ENCODE peak calls at places on chromosomes 12 and 14, in nine cellular contexts. N, Q, D, J, S, T, C, A and P are unnamed samples.

GRCh38 chr12:114729731-114730130 is 45.8 kb upstream of the TBX3 start:
- DNase-seq in D (no peak), C (no peak), S (peak), J (no peak), T (peak), Q (no peak), A (no peak), N (no peak), P (peak)

GRCh38 chr12:29350080-29350479 is 30.9 kb downstream of the ERGIC2 start:
- DNase-seq in S (peak), D (no peak), A (peak), T (peak), J (peak), N (no peak), C (peak), Q (no peak), P (peak)

GRCh38 chr12:106883421-106883820 is 72.3 kb upstream of the TMEM263 start:
- DNase-seq in D (no peak), C (no peak), A (no peak), J (no peak), T (peak), S (no peak), Q (no peak), N (no peak), P (no peak)

GRCh38 chr12:29742646-29743045 is 41.1 kb downstream of the TMTC1 start:
- DNase-seq in Q (no peak), J (no peak), A (no peak), S (no peak), T (no peak), C (no peak), D (no peak), N (no peak), P (no peak)

GRCh38 chr14:29475641-29476040 is 452.0 kb downstream of the PRKD1 start:
- DNase-seq in A (no peak), T (no peak), N (no peak), D (no peak), S (no peak), C (no peak), Q (no peak), J (no peak), P (peak)

GRCh38 chr12:16606201-16606849 is 363 bp upstream of the LMO3 start:
- DNase-seq in T (peak), A (peak), Q (no peak), D (no peak), S (no peak), C (no peak), J (no peak), N (peak), P (no peak)

GRCh38 chr14:101294136-101294535 is 267.2 kb upstream of the DIO3 start:
- DNase-seq in Q (no peak), S (no peak), N (no peak), A (no peak), C (no peak), D (no peak), J (no peak), T (no peak), P (no peak)

GRCh38 chr12:76341436-76342030 is 6.7 kb downstream of the BBS10 start:
- DNase-seq in D (no peak), J (no peak), N (no peak), C (no peak), Q (no peak), A (no peak), T (peak), S (no peak), P (no peak)

GRCh38 chr12:123829561-123829960 is 67.5 kb downstream of the DNAH10 start:
- DNase-seq in S (no peak), D (no peak), Q (no peak), T (peak), C (no peak), A (no peak), N (no peak), J (no peak), P (no peak)

GRCh38 chr12:122884860-122885259 is 11.1 kb downstream of the VPS37B start:
- DNase-seq in T (peak), A (no peak), N (no peak), J (no peak), D (no peak), Q (no peak), C (no peak), S (no peak), P (no peak)

GRCh38 chr14:44396226-44396625 is 110.9 kb downstream of the FSCB start:
- DNase-seq in J (no peak), N (no peak), D (no peak), T (no peak), C (no peak), Q (no peak), S (no peak), A (no peak), P (no peak)

GRCh38 chr14:76771432-76771980 is 10.2 kb downstream of the VASH1 start:
- DNase-seq in C (no peak), A (no peak), N (no peak), D (no peak), J (no peak), S (no peak), T (no peak), Q (no peak), P (no peak)

GRCh38 chr14:68574461-68574860 is 218.4 kb downstream of the ZFP36L1 start:
- DNase-seq in T (no peak), S (no peak), D (no peak), Q (no peak), A (no peak), J (no peak), N (no peak), C (no peak), P (no peak)

GRCh38 chr14:86838363-86838762 is 1154.6 kb downstream of the GALC start:
- DNase-seq in T (peak), A (peak), S (no peak), J (no peak), D (no peak), C (no peak), Q (no peak), N (peak), P (no peak)

GRCh38 chr12:2443766-2444165 is 351.0 kb upstream of the FKBP4 start:
- DNase-seq in C (no peak), N (no peak), A (no peak), J (no peak), Q (no peak), S (no peak), D (no peak), T (peak), P (no peak)

GRCh38 chr14:61477845-61478438 is 156.6 kb downstream of the PRKCH start:
- DNase-seq in C (no peak), J (no peak), A (peak), N (peak), T (peak), D (no peak), Q (peak), S (no peak), P (no peak)

GRCh38 chr14:26255213-26255612 is 342.6 kb downstream of the NOVA1 start:
- DNase-seq in J (no peak), C (no peak), S (no peak), T (peak), N (no peak), A (peak), Q (no peak), D (no peak), P (no peak)

GRCh38 chr14:100636559-100636958 is 49.3 kb upstream of the BEGAIN start:
- DNase-seq in A (no peak), J (no peak), N (no peak), T (no peak), S (no peak), D (no peak), Q (no peak), C (no peak), P (no peak)

GRCh38 chr12:29681996-29682534 is 101.7 kb downstream of the TMTC1 start:
- DNase-seq in C (no peak), T (peak), S (no peak), J (no peak), A (no peak), Q (no peak), D (no peak), N (no peak), P (no peak)

GRCh38 chr14:75307700-75308379 is 29.2 kb downstream of the FOS start:
- DNase-seq in T (peak), J (no peak), Q (peak), S (no peak), C (no peak), A (peak), N (peak), D (peak), P (no peak)

GRCh38 chr12:51915951-51916350 is 8.6 kb downstream of the ACVRL1 start:
- DNase-seq in D (no peak), C (no peak), Q (no peak), J (no peak), T (no peak), A (no peak), N (no peak), S (no peak), P (no peak)

GRCh38 chr12:25591132-25591531 is 38.0 kb upstream of the LMNTD1 start:
- DNase-seq in C (no peak), N (no peak), T (peak), A (peak), J (no peak), S (no peak), D (no peak), Q (no peak), P (no peak)

GRCh38 chr14:46250113-46250703 is 401.4 kb downstream of the RPL10L start:
- DNase-seq in J (peak), N (peak), C (no peak), S (no peak), T (peak), Q (no peak), D (peak), A (peak), P (no peak)

GRCh38 chr12:113940357-113940756 is 25.8 kb downstream of the RBM19 start:
- DNase-seq in D (no peak), A (no peak), Q (no peak), C (no peak), N (no peak), J (no peak), S (no peak), T (no peak), P (no peak)

GRCh38 chr12:132638541-132639408 is 20.2 kb downstream of the P2RX2 start:
- DNase-seq in A (peak), J (no peak), Q (no peak), N (no peak), T (peak), D (peak), S (peak), C (peak), P (peak)

GRCh38 chr12:120215357-120215735 is 14.4 kb upstream of the RPLP0 start:
- DNase-seq in J (no peak), N (no peak), Q (no peak), T (no peak), S (no peak), D (no peak), C (no peak), A (no peak), P (no peak)

GRCh38 chr12:50569876-50570275 is 65.1 kb downstream of the DIP2B start:
- DNase-seq in Q (no peak), A (no peak), D (no peak), S (no peak), N (no peak), T (peak), J (no peak), C (no peak), P (no peak)

GRCh38 chr12:27821259-27821973 is 41.4 kb upstream of the MANSC4 start:
- DNase-seq in S (no peak), C (peak), N (peak), Q (no peak), D (peak), J (peak), A (peak), T (peak), P (peak)

GRCh38 chr14:99401196-99401595 is 79.5 kb downstream of the SETD3 start:
- DNase-seq in C (no peak), J (no peak), T (no peak), A (no peak), D (no peak), S (no peak), N (no peak), Q (no peak), P (no peak)

GRCh38 chr12:87020071-87020470 is 763.9 kb upstream of the MGAT4C start:
- DNase-seq in Q (no peak), C (no peak), D (no peak), N (no peak), T (no peak), S (no peak), A (peak), J (no peak), P (no peak)

GRCh38 chr14:64758711-64759554 is 54.7 kb downstream of the PLEKHG3 start:
- DNase-seq in S (peak), A (no peak), D (no peak), C (peak), J (no peak), T (peak), N (no peak), Q (no peak), P (peak)

GRCh38 chr12:131795688-131796410 is 32.3 kb upstream of the MMP17 start:
- DNase-seq in T (no peak), A (no peak), N (no peak), J (no peak), S (no peak), C (no peak), D (no peak), Q (no peak), P (no peak)

GRCh38 chr12:27896419-27896990 is 76.0 kb downstream of the PTHLH start:
- DNase-seq in Q (no peak), A (no peak), J (no peak), D (no peak), S (no peak), T (no peak), N (peak), C (no peak), P (no peak)

GRCh38 chr14:75566752-75567151 is 11.7 kb upstream of the FLVCR2 start:
- DNase-seq in T (no peak), J (no peak), S (no peak), D (no peak), Q (no peak), N (no peak), A (no peak), C (no peak), P (no peak)

GRCh38 chr14:74457511-74457910 is 31.5 kb upstream of the SYNDIG1L start:
- DNase-seq in S (no peak), C (no peak), J (no peak), Q (no peak), D (no peak), N (no peak), A (no peak), T (no peak), P (no peak)

GRCh38 chr12:46413368-46413767 is 40.8 kb upstream of the SLC38A2 start:
- DNase-seq in C (no peak), N (no peak), S (no peak), D (no peak), A (no peak), J (no peak), T (no peak), Q (no peak), P (no peak)

GRCh38 chr12:66077542-66077941 is 53.0 kb downstream of the LLPH start:
- DNase-seq in D (no peak), T (no peak), C (no peak), Q (no peak), S (no peak), A (no peak), N (no peak), J (no peak), P (no peak)

GRCh38 chr14:94770251-94770749 is 387 bp upstream of the GSC start:
- DNase-seq in T (peak), Q (no peak), N (no peak), D (no peak), J (no peak), A (no peak), S (no peak), C (no peak), P (no peak)

GRCh38 chr12:116012757-116013156 is 264.7 kb downstream of the MED13L start:
- DNase-seq in S (no peak), J (no peak), Q (no peak), A (no peak), D (no peak), C (no peak), N (no peak), T (no peak), P (no peak)
- H3K4me3 ChIP-seq in S (no peak), J (no peak), Q (no peak), A (no peak), D (no peak), C (no peak), N (no peak), T (no peak), P (no peak)

GRCh38 chr12:6376965-6377666 is 1.8 kb upstream of the SCNN1A start:
- DNase-seq in N (no peak), T (no peak), C (no peak), J (no peak), A (no peak), S (no peak), Q (no peak), D (no peak), P (no peak)

GRCh38 chr12:6375269-6376078 is at the start of gene SCNN1A:
- DNase-seq in A (no peak), Q (peak), J (no peak), D (no peak), S (no peak), N (no peak), C (no peak), T (no peak), P (no peak)

GRCh38 chr12:6378709-6379427 is 3.5 kb upstream of the SCNN1A start:
- DNase-seq in N (no peak), D (no peak), A (peak), C (no peak), T (no peak), S (no peak), Q (no peak), J (no peak), P (no peak)

GRCh38 chr12:6376079-6376941 is 947 bp upstream of the SCNN1A start:
- DNase-seq in T (peak), Q (peak), J (no peak), A (peak), D (peak), C (no peak), N (no peak), S (no peak), P (no peak)

DNA sequence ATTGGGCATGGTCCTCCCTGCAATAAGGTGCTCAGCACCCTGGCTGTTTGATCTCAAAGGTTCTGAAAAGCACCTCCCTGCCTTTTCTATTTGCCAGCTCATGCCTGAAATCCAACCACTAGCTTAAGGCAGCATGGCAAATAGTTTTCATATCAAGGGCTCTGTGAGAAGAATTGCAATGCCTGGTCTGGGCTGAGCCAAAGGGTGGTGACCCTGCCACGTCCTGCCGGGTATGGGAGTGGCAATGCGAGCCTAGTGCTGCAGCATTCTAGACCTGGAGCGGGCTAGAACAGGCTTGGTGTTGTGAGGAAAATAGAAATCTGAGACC is 2.3 kb upstream of the SCNN1A start:
- DNase-seq in Q (no peak), N (no peak), T (no peak), S (no peak), J (no peak), A (no peak), C (no peak), D (no peak), P (no peak)
- TF ChIP-seq CTCF in Q (no peak), N (no peak), T (no peak), S (no peak), J (no peak), A (no peak), C (no peak), D (no peak), P (no peak)

DNA sequence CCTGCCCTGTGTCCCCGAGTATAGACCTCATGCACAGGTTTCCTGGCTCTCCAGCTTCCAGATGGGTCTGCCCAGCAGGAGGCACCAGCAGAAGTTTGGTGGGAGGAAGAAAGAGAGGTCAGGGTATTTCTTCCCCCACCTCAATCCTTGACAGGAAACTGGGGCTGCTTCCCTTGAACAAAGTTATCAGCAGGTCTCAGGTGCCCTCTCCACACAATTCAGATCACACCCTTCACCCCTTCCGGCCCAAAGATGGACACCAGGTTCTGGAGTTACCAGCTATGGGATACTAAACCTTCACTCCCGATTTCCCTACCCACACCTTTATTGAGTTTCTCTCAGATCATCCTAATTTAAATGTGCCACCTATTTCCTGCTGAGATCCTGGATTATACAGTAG is 1.2 kb downstream of the SART3 start:
- DNase-seq in Q (no peak), C (no peak), T (no peak), N (peak), D (peak), A (peak), J (no peak), S (no peak), P (no peak)
- H3K4me3 ChIP-seq in Q (peak), C (peak), T (peak), N (peak), D (peak), A (peak), J (peak), S (peak), P (peak)

GRCh38 chr14:59199205-59199604 is 10.7 kb downstream of the DAAM1 start:
- DNase-seq in C (no peak), J (no peak), A (no peak), S (no peak), N (no peak), T (no peak), D (peak), Q (no peak), P (no peak)
- TF ChIP-seq CTCF in C (no peak), J (peak), A (peak), S (no peak), N (no peak), T (no peak), D (peak), Q (no peak), P (no peak)